ENCODE peak calls at places on chromosomes 2 and 18, in five cellular contexts. Q is stimulated activated CD4-positive, alpha-beta T cell treated with anti-CD3 and anti-CD28 coated beads, Interleukin-4, amount 100 ng/mL, for 24 hours; Y is neural crest cell; J is T-helper 2 cell; U is activated gamma-delta T cell treated with Interleukin-2 at 50 U/mL for 16 hours. O is an unnamed sample.

GRCh38 chr2:760001-760400 is 82.8 kb upstream of the TMEM18 start:
- DNase-seq in Q (no peak), Y (no peak), J (no peak), U (no peak), O (no peak)

GRCh38 chr2:61006486-61007105 is 10.9 kb upstream of the PEX13 start:
- DNase-seq in Q (no peak), Y (no peak), J (no peak), U (no peak), O (no peak)

GRCh38 chr2:147057931-147058491 is 786.8 kb upstream of the ACVR2A start:
- DNase-seq in Q (no peak), Y (no peak), J (no peak), U (no peak), O (no peak)

GRCh38 chr2:47616506-47616905 is 166.4 kb upstream of the MSH6 start:
- DNase-seq in Q (no peak), Y (peak; percentile 11), J (no peak), U (no peak), O (no peak)

GRCh38 chr18:40752336-40752735 is 1202.7 kb upstream of the PIK3C3 start:
- DNase-seq in Q (no peak), Y (no peak), J (no peak), U (no peak), O (no peak)

GRCh38 chr2:186044761-186045160 is 306.2 kb downstream of the FSIP2 start:
- DNase-seq in Q (no peak), Y (no peak), J (no peak), U (no peak), O (no peak)

GRCh38 chr18:468841-469796 is 31.4 kb downstream of the COLEC12 start:
- DNase-seq in Q (no peak), Y (no peak), J (no peak), U (no peak), O (no peak)

GRCh38 chr18:78171954-78172353 is 807.7 kb upstream of the SALL3 start:
- DNase-seq in Q (no peak), Y (no peak), J (no peak), U (no peak), O (no peak)

GRCh38 chr2:9300214-9300613 is 93.6 kb downstream of the ASAP2 start:
- DNase-seq in Q (no peak), Y (no peak), J (no peak), U (no peak), O (no peak)

GRCh38 chr2:157692768-157693167 is 64.1 kb upstream of the ACVR1C start:
- DNase-seq in Q (no peak), Y (no peak), J (no peak), U (no peak), O (no peak)

GRCh38 chr2:223500690-223501089 is 101.5 kb downstream of the SCG2 start:
- DNase-seq in Q (no peak), Y (no peak), J (no peak), U (no peak), O (no peak)

GRCh38 chr2:119476301-119477117 is 44.9 kb downstream of the TMEM37 start:
- DNase-seq in Q (no peak), Y (peak; percentile 59), J (peak; percentile 10), U (no peak), O (peak; percentile 53)

GRCh38 chr18:58863539-58864145 is 1.0 kb upstream of the ZNF532 start:
- DNase-seq in Q (peak; percentile 12), Y (peak; percentile 46), J (peak; percentile 12), U (no peak), O (peak; percentile 61)

GRCh38 chr2:147368306-147368705 is 476.5 kb upstream of the ACVR2A start:
- DNase-seq in Q (no peak), Y (no peak), J (no peak), U (no peak), O (no peak)

GRCh38 chr2:16327311-16327710 is 338.3 kb downstream of the CYRIA start:
- DNase-seq in Q (no peak), Y (no peak), J (no peak), U (no peak), O (no peak)

GRCh38 chr2:44120428-44120827 is 48.2 kb upstream of the PPM1B start:
- DNase-seq in Q (peak; percentile 51), Y (no peak), J (no peak), U (no peak), O (no peak)

GRCh38 chr2:144230452-144231085 is 289.4 kb downstream of the ZEB2 start:
- DNase-seq in Q (no peak), Y (no peak), J (no peak), U (no peak), O (no peak)

GRCh38 chr2:152664725-152665124 is 52.5 kb downstream of the PRPF40A start:
- DNase-seq in Q (no peak), Y (no peak), J (no peak), U (no peak), O (no peak)

GRCh38 chr2:148666555-148666954 is 22.0 kb downstream of the EPC2 start:
- DNase-seq in Q (no peak), Y (no peak), J (no peak), U (no peak), O (no peak)

GRCh38 chr2:149164827-149165226 is 126.3 kb downstream of the LYPD6B start:
- DNase-seq in Q (no peak), Y (no peak), J (no peak), U (no peak), O (no peak)

GRCh38 chr2:189000221-189000620 is 26.0 kb downstream of the COL3A1 start:
- DNase-seq in Q (no peak), Y (no peak), J (no peak), U (no peak), O (no peak)

GRCh38 chr2:61632276-61633169 is 94.4 kb upstream of the XPO1 start:
- DNase-seq in Q (no peak), Y (no peak), J (no peak), U (no peak), O (no peak)

GRCh38 chr18:5238371-5238758 is 41.3 kb upstream of the AKAIN1 start:
- DNase-seq in Q (peak; percentile 40), Y (peak; percentile 19), J (peak; percentile 32), U (peak; percentile 42), O (peak; percentile 82)

GRCh38 chr2:168336786-168337388 is 89.5 kb upstream of the STK39 start:
- DNase-seq in Q (peak; percentile 54), Y (no peak), J (peak; percentile 29), U (peak; percentile 40), O (peak; percentile 78)

GRCh38 chr2:17658251-17658843 is 95.3 kb downstream of the SMC6 start:
- DNase-seq in Q (no peak), Y (no peak), J (no peak), U (no peak), O (no peak)

GRCh38 chr2:138632066-138632465 is 130.5 kb downstream of the SPOPL start:
- DNase-seq in Q (no peak), Y (no peak), J (no peak), U (no peak), O (no peak)

GRCh38 chr2:170222298-170222697 is 44.4 kb downstream of the MYO3B start:
- DNase-seq in Q (no peak), Y (no peak), J (no peak), U (no peak), O (no peak)

GRCh38 chr2:75820693-75821092 is 110.0 kb upstream of the GCFC2 start:
- DNase-seq in Q (no peak), Y (no peak), J (no peak), U (no peak), O (no peak)

GRCh38 chr2:201411421-201411820 is 39.8 kb downstream of the TRAK2 start:
- DNase-seq in Q (no peak), Y (no peak), J (no peak), U (no peak), O (no peak)

GRCh38 chr18:44671914-44672313 is 8.8 kb upstream of the SETBP1 start:
- DNase-seq in Q (no peak), Y (no peak), J (no peak), U (no peak), O (no peak)

GRCh38 chr2:183807870-183808269 is 683.6 kb downstream of the NUP35 start:
- DNase-seq in Q (no peak), Y (no peak), J (no peak), U (no peak), O (no peak)

GRCh38 chr2:66433945-66434678 is 813 bp upstream of the MEIS1 start:
- DNase-seq in Q (no peak), Y (no peak), J (no peak), U (no peak), O (peak; percentile 53)